ENCODE peak calls at places on chromosomes 6 and 20, in six cellular contexts. A is fibroblast of lung; N is CD8-positive, alpha-beta T cell; T is lower lobe of right lung; S is tibial artery; H is upper lobe of right lung. U is an unnamed sample.

GRCh38 chr20:25286917-25287316 is 39.0 kb downstream of the PYGB start:
- DNase-seq in A (no peak), N (no peak), T (peak; percentile 17), S (peak; percentile 27), H (peak; percentile 56), U (peak; percentile 29)

GRCh38 chr6:139479433-139480222 is 105.2 kb upstream of the CITED2 start:
- DNase-seq in A (no peak), N (no peak), T (no peak), S (no peak), H (no peak), U (no peak)

GRCh38 chr6:167927246-167927645 is 70.2 kb upstream of the KIF25 start:
- DNase-seq in A (no peak), N (no peak), T (no peak), S (no peak), H (no peak), U (no peak)

GRCh38 chr6:118894425-118895240 is 681 bp downstream of the ASF1A start:
- DNase-seq in A (peak; percentile 59), N (peak; percentile 34), T (peak; percentile 76), S (peak; percentile 87), H (peak; percentile 86), U (no peak)

GRCh38 chr6:143536461-143536865 is 24.9 kb upstream of the FUCA2 start:
- DNase-seq in A (peak; percentile 32), N (peak; percentile 35), T (peak; percentile 71), S (peak; percentile 70), H (peak; percentile 83), U (no peak)

GRCh38 chr20:16752082-16752481 is 3.9 kb downstream of the OTOR start:
- DNase-seq in A (no peak), N (no peak), T (no peak), S (no peak), H (no peak), U (no peak)

GRCh38 chr20:57124800-57125399 is 141.5 kb downstream of the BMP7 start:
- DNase-seq in A (no peak), N (no peak), T (no peak), S (no peak), H (no peak), U (no peak)

GRCh38 chr6:46170357-46171289 is at the start of gene ENPP5:
- DNase-seq in A (peak; percentile 12), N (peak; percentile 62), T (peak; percentile 93), S (peak; percentile 90), H (peak; percentile 95), U (peak; percentile 92)

GRCh38 chr6:156780117-156780641 is 3.0 kb downstream of the ARID1B start:
- DNase-seq in A (peak; percentile 93), N (peak; percentile 26), T (no peak), S (no peak), H (no peak), U (no peak)

GRCh38 chr20:11376998-11377397 is 540.7 kb upstream of the BTBD3 start:
- DNase-seq in A (peak; percentile 19), N (no peak), T (no peak), S (no peak), H (no peak), U (no peak)

GRCh38 chr20:44104807-44105517 is 82.0 kb downstream of the JPH2 start:
- DNase-seq in A (peak; percentile 66), N (no peak), T (no peak), S (no peak), H (no peak), U (peak; percentile 91)

GRCh38 chr6:170147832-170148708 is 142.8 kb downstream of the DLL1 start:
- DNase-seq in A (no peak), N (peak; percentile 60), T (peak; percentile 55), S (no peak), H (no peak), U (no peak)

GRCh38 chr20:17871181-17871580 is 97.4 kb downstream of the SNX5 start:
- DNase-seq in A (no peak), N (no peak), T (no peak), S (no peak), H (no peak), U (no peak)

GRCh38 chr20:12936020-12936419 is 72.8 kb upstream of the SPTLC3 start:
- DNase-seq in A (no peak), N (no peak), T (no peak), S (no peak), H (no peak), U (no peak)

GRCh38 chr6:125537090-125537489 is 212.3 kb upstream of the HEY2 start:
- DNase-seq in A (no peak), N (no peak), T (no peak), S (no peak), H (no peak), U (no peak)

GRCh38 chr6:73519943-73520687 is 717 bp downstream of the EEF1A1 start:
- DNase-seq in A (peak; percentile 80), N (peak; percentile 60), T (peak; percentile 85), S (peak; percentile 90), H (peak; percentile 89), U (peak; percentile 72)

GRCh38 chr6:6857528-6857927 is 250.2 kb upstream of the RREB1 start:
- DNase-seq in A (no peak), N (no peak), T (no peak), S (no peak), H (no peak), U (no peak)

GRCh38 chr20:45138451-45139300 is 14.4 kb upstream of the WFDC12 start:
- DNase-seq in A (no peak), N (no peak), T (peak; percentile 84), S (no peak), H (peak; percentile 90), U (peak; percentile 89)

GRCh38 chr6:20647585-20647984 is 113.3 kb downstream of the CDKAL1 start:
- DNase-seq in A (no peak), N (no peak), T (no peak), S (no peak), H (no peak), U (no peak)

GRCh38 chr6:39884696-39885095 is 49.6 kb downstream of the MOCS1 start:
- DNase-seq in A (peak; percentile 23), N (no peak), T (no peak), S (no peak), H (no peak), U (no peak)

GRCh38 chr6:32581275-32582095 is 8.2 kb downstream of the HLA-DRB1 start:
- DNase-seq in A (no peak), N (no peak), T (no peak), S (no peak), H (no peak), U (no peak)

GRCh38 chr6:89281779-89282246 is 33.3 kb downstream of the GABRR2 start:
- DNase-seq in A (peak; percentile 45), N (no peak), T (peak; percentile 75), S (no peak), H (no peak), U (no peak)

GRCh38 chr6:168380956-168381605 is 59.9 kb upstream of the SMOC2 start:
- DNase-seq in A (no peak), N (no peak), T (no peak), S (peak; percentile 47), H (peak; percentile 55), U (peak; percentile 17)

GRCh38 chr6:69865126-69865525 is 1.2 kb upstream of the COL19A1 start:
- DNase-seq in A (peak; percentile 72), N (no peak), T (no peak), S (no peak), H (no peak), U (no peak)

GRCh38 chr20:24382775-24383174 is 86.7 kb upstream of the SYNDIG1 start:
- DNase-seq in A (no peak), N (no peak), T (no peak), S (no peak), H (no peak), U (no peak)

GRCh38 chr20:53937929-53938367 is 132.4 kb downstream of the BCAS1 start:
- DNase-seq in A (no peak), N (no peak), T (no peak), S (no peak), H (peak; percentile 73), U (no peak)

GRCh38 chr20:53939554-53940355 is 130.6 kb downstream of the BCAS1 start:
- DNase-seq in A (peak; percentile 96), N (peak; percentile 53), T (peak; percentile 93), S (peak; percentile 93), H (peak; percentile 91), U (peak; percentile 94)

GRCh38 chr20:53937330-53937729 is 133.1 kb downstream of the BCAS1 start:
- DNase-seq in A (no peak), N (no peak), T (no peak), S (no peak), H (no peak), U (no peak)

GRCh38 chr20:53940356-53940694 is 130.1 kb downstream of the BCAS1 start:
- DNase-seq in A (no peak), N (no peak), T (no peak), S (no peak), H (no peak), U (no peak)

DNA sequence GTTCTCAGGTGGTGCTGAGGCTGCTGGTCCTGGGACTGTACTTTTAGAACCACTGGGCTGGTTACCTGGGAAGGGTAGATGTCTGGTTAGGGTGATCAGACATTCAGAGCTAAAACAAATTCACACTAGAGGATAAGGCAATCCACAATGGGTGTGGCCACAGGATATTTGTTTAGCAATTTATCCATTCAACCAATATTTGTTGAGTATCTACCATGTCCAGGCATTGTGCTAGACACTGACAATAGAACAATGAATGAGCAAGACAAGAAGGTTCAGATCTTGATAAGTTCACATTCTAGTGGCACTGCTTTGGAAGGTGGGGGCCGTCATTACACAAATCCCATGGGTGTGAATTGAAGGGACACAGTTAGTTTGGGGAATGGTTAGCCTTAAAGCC is 131.7 kb downstream of the BCAS1 start:
- DNase-seq in A (no peak), N (no peak), T (no peak), S (no peak), H (no peak), U (no peak)
- H3K27me3 ChIP-seq in A (no peaks in the 10 kb centered on the region), N (no peaks in the 10 kb centered on the region), T (no peaks in the 10 kb centered on the region), S (no peaks in the 10 kb centered on the region), H (no peaks in the 10 kb centered on the region), U (no peaks in the 10 kb centered on the region)

GRCh38 chr6:42079941-42080464 is 29.7 kb downstream of the TAF8 start:
- DNase-seq in A (no peak), N (no peak), T (no peak), S (no peak), H (no peak), U (no peak)
- H3K27ac ChIP-seq in A (no peak overlapping the region), N (no peak overlapping the region), T (no peak overlapping the region), S (no peak overlapping the region), H (no peak overlapping the region), U (no peak overlapping the region)

GRCh38 chr20:48302149-48302548 is 516.9 kb upstream of the SULF2 start:
- DNase-seq in A (no peak), N (no peak), T (no peak), S (no peak), H (no peak), U (no peak)
- H3K27me3 ChIP-seq in A (no peaks in the 10 kb centered on the region), N (no peaks in the 10 kb centered on the region), T (no peaks in the 10 kb centered on the region), S (no peaks in the 10 kb centered on the region), H (no peaks in the 10 kb centered on the region), U (peaks cover 10% of the 10 kb centered on the region)

DNA sequence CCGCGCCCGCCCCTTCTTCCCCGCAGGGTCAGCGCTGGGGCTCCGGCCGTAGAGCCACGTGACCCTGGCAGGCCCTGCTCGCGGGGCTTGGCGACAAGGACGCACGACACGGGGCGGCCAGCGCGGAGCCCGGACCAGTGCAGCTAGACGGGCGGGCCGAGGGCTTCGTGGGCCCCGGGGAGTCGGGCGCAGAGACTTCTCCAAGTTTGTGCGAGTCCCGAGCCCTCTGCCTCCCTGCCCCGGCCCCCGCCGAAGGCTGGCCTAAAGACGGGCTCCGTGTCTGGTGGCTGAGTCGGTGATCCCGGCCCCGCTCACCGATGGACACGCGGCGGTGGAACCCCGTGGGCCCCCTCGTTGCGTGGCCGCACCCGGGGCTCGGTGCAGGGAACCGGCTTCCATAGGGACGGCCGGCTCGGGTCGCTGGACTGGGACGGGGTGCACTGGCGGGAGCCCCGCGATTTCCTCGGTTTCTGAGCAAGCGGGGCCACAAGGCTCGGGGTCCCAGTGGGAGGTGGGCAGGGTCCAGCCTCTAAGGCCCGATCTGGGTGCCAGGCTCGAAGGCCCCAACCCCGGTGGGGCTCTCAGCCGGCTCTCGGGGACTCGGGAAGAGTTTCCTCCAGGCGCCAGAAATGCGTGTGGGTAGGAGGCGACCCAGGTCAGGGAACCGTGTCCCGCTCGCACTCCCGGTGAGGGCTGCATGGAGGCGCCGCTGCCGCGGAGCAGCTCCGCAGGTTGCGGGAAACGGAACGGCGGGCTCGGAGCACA is 461 bp upstream of the GATA5 start:
- DNase-seq in A (no peak), N (no peak), T (no peak), S (no peak), H (no peak), U (peak; percentile 86)
- H3K27ac ChIP-seq in A (no peak overlapping the region), N (no peak overlapping the region), T (peak overlapping the region; percentile 38), S (no peak overlapping the region), H (peak overlapping the region; percentile 47), U (no peak overlapping the region)

U was measured in RWPE2.